ENCODE peak calls at places on chromosome 20, in four cellular contexts. X is H4, A is AML-193, I is NCI-H524. P is an unnamed sample.

GRCh38 chr20:5024103-5024502 is 22.8 kb upstream of the SLC23A2 start:
- DNase-seq in A (no peak), X (no peak), I (no peak), P (no peak)

GRCh38 chr20:43322851-43323250 is 133.1 kb upstream of the PTPRT start:
- DNase-seq in X (no peak), A (no peak), I (no peak), P (no peak)

GRCh38 chr20:62308102-62308822 is 5.5 kb downstream of the ADRM1 start:
- DNase-seq in X (no peak), I (no peak), A (no peak), P (no peak)

GRCh38 chr20:37526238-37526838 is 1.3 kb downstream of the BLCAP start:
- DNase-seq in A (peak; percentile 15), I (no peak), X (no peak), P (peak; percentile 59)

GRCh38 chr20:46946181-46946624 is 51.6 kb downstream of the EYA2 start:
- DNase-seq in X (no peak), A (no peak), I (no peak), P (no peak)

GRCh38 chr20:5529331-5530142 is 212.8 kb upstream of the PROKR2 start:
- DNase-seq in I (peak; percentile 91), X (peak; percentile 66), A (peak; percentile 74), P (peak; percentile 67)

GRCh38 chr20:63096681-63097335 is 90.0 kb upstream of the BHLHE23 start:
- DNase-seq in X (no peak), I (no peak), A (no peak), P (no peak)

GRCh38 chr20:1912646-1913045 is 17.4 kb downstream of the SIRPA start:
- DNase-seq in A (no peak), X (no peak), I (no peak), P (no peak)

GRCh38 chr20:24960302-24960801 is 11.3 kb downstream of the CST7 start:
- DNase-seq in X (no peak), I (no peak), A (no peak), P (no peak)

GRCh38 chr20:46004187-46004586 is 4.5 kb upstream of the MMP9 start:
- DNase-seq in I (no peak), A (no peak), X (no peak), P (no peak)

GRCh38 chr20:50335105-50335504 is 144.5 kb downstream of the CEBPB start:
- DNase-seq in A (peak; percentile 24), X (peak; percentile 87), I (peak; percentile 87), P (peak; percentile 71)

GRCh38 chr20:32482251-32483220 is 102.6 kb downstream of the NOL4L start:
- DNase-seq in A (peak; percentile 16), I (no peak), X (no peak), P (no peak)

GRCh38 chr20:37877832-37878772 is 24.8 kb upstream of the VSTM2L start:
- DNase-seq in A (no peak), X (no peak), I (no peak), P (no peak)

GRCh38 chr20:55353206-55353605 is 652.1 kb downstream of the CBLN4 start:
- DNase-seq in I (no peak), X (peak; percentile 3), A (no peak), P (no peak)

GRCh38 chr20:35616465-35617396 is 1.1 kb downstream of the SPAG4 start:
- DNase-seq in I (peak; percentile 17), A (peak; percentile 31), X (peak; percentile 98), P (peak; percentile 15)

GRCh38 chr20:5797843-5798462 is 47.8 kb downstream of the SHLD1 start:
- DNase-seq in I (peak; percentile 37), A (no peak), X (no peak), P (no peak)

GRCh38 chr20:19947611-19948264 is 69.4 kb upstream of the NAA20 start:
- DNase-seq in X (peak; percentile 26), A (no peak), I (no peak), P (no peak)

GRCh38 chr20:64131406-64131805 is 24.0 kb upstream of the NPBWR2 start:
- DNase-seq in I (peak; percentile 48), X (peak; percentile 29), A (peak; percentile 14), P (no peak)

GRCh38 chr20:17680128-17680835 is 1.8 kb downstream of the RRBP1 start:
- DNase-seq in I (no peak), A (peak; percentile 19), X (peak; percentile 44), P (peak; percentile 14)